ENCODE peak calls at places on chromosomes 1 and 21, in five cellular contexts. K is HepG2, Y is H1, Z is NT2/D1, X is GM12878. O is an unnamed sample.

GRCh38 chr1:201608635-201609395 is 69.9 kb downstream of the NAV1 start:
- DNase-seq in Y (no peak), X (no peak), K (no peak), Z (no peak), O (no peak)

GRCh38 chr1:248855580-248855979 is 3.3 kb downstream of the ZNF692 start:
- DNase-seq in Z (no peak), X (no peak), K (no peak), Y (no peak), O (no peak)

GRCh38 chr1:243407284-243408018 is 151.6 kb downstream of the SDCCAG8 start:
- DNase-seq in Y (no peak), Z (no peak), K (no peak), X (no peak), O (no peak)

GRCh38 chr1:12047120-12047876 is 15.8 kb upstream of the TNFRSF8 start:
- DNase-seq in Y (no peak), Z (no peak), X (peak), K (no peak), O (no peak)

GRCh38 chr1:63602629-63603028 is 9.4 kb downstream of the PGM1 start:
- DNase-seq in Y (no peak), K (no peak), Z (no peak), X (no peak), O (no peak)

GRCh38 chr21:44804762-44805161 is 3.1 kb upstream of the UBE2G2 start:
- DNase-seq in K (no peak), Y (no peak), X (no peak), Z (no peak), O (no peak)

GRCh38 chr1:109643385-109644230 is 12.3 kb upstream of the GSTM4 start:
- DNase-seq in Y (peak), K (peak), X (no peak), Z (peak), O (peak)

GRCh38 chr1:5232537-5232936 is 578.1 kb downstream of the AJAP1 start:
- DNase-seq in K (no peak), X (no peak), Z (no peak), Y (no peak), O (no peak)

GRCh38 chr21:42145569-42146250 is 73.2 kb upstream of the ABCG1 start:
- DNase-seq in Z (peak), Y (peak), K (peak), X (peak), O (peak)

GRCh38 chr21:31317688-31318087 is 26.4 kb downstream of the TIAM1 start:
- DNase-seq in Y (no peak), K (no peak), X (no peak), Z (no peak), O (no peak)

GRCh38 chr1:171226757-171227370 is 21.4 kb upstream of the FMO1 start:
- DNase-seq in Y (no peak), Z (peak), K (peak), X (peak), O (peak)

GRCh38 chr1:62318320-62318755 is 896 bp downstream of the KANK4 start:
- DNase-seq in X (no peak), Y (no peak), K (no peak), Z (no peak), O (no peak)

GRCh38 chr1:166300767-166301166 is 134.0 kb upstream of the FAM78B start:
- DNase-seq in X (no peak), Z (no peak), K (no peak), Y (no peak), O (no peak)

GRCh38 chr21:45993210-45994085 is 11.9 kb downstream of the COL6A1 start:
- DNase-seq in K (no peak), Y (no peak), X (no peak), Z (no peak), O (no peak)
- TF ChIP-seq SUZ12 in K (no peak), Y (no peak), X (no peak), Z (no peak), O (no peak)

DNA sequence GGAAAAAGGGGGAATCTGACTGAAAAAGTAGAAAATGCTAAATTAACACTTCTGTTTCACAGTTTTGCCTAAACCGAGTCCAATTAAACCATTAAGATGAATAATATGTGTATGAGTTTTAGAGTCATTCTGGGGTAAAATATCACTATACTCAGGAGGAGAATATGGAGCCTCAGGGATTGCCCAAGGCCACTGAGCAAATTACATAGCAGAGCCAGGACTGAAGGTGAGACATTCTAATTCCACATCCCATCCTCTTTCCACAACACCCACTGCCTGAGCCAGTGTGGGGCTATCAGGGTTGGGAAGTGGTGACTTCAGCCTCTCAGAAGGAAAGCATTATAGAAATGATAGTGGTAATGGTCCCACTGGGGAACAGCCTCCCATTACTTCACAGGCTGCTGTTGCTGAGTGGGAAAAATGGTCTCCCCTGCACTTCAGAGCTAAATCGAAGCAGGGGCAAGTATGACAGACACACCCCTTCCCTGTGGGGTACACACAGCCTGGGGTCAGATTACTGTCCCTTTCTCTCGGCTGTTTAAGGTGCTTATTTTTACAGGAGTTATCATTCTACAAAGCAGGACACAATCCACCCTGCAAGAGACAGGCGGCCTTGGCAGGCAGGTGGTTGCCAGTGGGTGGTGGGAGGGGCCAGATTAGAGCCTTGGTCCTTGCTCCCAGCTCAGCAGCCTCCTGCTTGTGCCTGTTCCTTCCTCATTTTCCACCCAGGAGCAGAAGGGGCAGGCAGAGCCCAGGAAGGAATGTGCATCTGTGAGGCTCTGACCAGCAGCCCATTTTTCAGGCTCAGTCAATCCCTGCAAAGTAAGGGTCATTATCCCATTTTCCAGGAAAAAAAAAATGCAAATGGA is 9.5 kb upstream of the BCAR3 start:
- DNase-seq in Y (no peak), X (no peak), K (no peak), Z (no peak), O (no peak)
- TF ChIP-seq SUZ12 in Y (no peak), X (no peak), K (no peak), Z (no peak), O (no peak)

DNA sequence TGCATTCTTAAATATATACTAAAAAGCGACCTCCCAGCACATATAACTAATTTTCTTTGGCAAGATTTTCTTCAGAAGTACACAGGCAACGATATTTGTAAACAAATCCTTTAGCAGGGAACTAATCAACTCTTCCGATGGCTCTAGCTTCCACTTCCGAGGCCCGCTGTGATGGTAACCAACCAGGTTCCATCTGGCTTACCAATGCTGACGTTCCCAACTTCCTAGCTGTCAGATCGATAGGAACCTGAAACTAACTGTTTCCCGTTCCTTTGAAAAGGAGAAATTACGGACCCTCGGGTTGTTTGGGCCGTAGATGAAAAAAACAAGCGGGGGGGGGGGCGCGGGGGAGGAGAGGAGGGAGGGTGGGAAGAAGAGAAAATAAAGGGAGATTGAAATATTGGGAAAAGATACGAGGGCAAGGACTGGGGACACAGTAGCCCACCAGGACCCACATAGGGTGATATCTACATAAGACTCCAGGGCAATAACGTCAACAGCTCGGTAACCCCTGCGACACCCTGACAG is 513 bp downstream of the GTF2B start:
- DNase-seq in Z (no peak), K (peak), Y (no peak), X (no peak), O (peak)
- TF ChIP-seq SUZ12 in Z (no peak), K (no peak), Y (no peak), X (no peak), O (no peak)

GRCh38 chr1:163082971-163083370 is 13.8 kb downstream of the RGS4 start:
- DNase-seq in Y (no peak), X (no peak), K (no peak), Z (no peak), O (no peak)
- TF ChIP-seq SUZ12 in Y (no peak), X (no peak), K (no peak), Z (no peak), O (no peak)

GRCh38 chr1:54934869-54935268 is 45.6 kb upstream of the TMEM61 start:
- DNase-seq in Y (no peak), K (peak), Z (no peak), X (no peak), O (no peak)
- TF ChIP-seq SUZ12 in Y (no peak), K (no peak), Z (no peak), X (no peak), O (no peak)

GRCh38 chr1:224434447-224435317 is at the start of gene WDR26:
- DNase-seq in Z (peak), Y (no peak), K (peak), X (peak), O (peak)
- TF ChIP-seq SUZ12 in Z (no peak), Y (no peak), K (no peak), X (no peak), O (no peak)

DNA sequence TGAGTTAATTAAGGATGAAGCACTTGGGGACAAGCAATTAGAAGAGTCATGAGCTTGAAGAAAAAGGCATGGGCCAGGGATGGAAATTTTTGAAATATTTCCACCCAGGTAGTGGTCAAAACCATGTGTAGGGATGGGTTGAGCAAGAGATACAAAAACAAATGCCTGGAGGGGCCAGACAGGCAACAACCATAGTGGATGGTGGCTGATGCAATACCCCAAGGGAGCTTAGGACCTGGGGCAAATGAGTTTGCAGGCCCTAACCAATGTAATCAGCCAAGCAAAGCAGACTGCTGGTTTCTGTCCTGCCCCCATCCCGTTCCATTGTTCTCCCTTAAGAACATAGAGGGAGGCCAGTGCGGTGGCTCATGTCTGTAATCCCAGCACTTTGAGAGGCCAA is 119.1 kb upstream of the FGGY start:
- DNase-seq in Z (no peak), K (no peak), Y (no peak), X (no peak), O (no peak)
- TF ChIP-seq SUZ12 in Z (no peak), K (no peak), Y (no peak), X (no peak), O (no peak)

GRCh38 chr1:168825129-168825528 is 96.1 kb upstream of the DPT start:
- DNase-seq in Y (no peak), K (no peak), Z (no peak), X (no peak), O (no peak)
- TF ChIP-seq SUZ12 in Y (no peak), K (no peak), Z (no peak), X (no peak), O (no peak)

GRCh38 chr1:204979306-204979705 is 63.7 kb upstream of the CNTN2 start:
- DNase-seq in X (no peak), K (no peak), Z (no peak), Y (no peak), O (no peak)

GRCh38 chr1:204975568-204976235 is 67.3 kb upstream of the CNTN2 start:
- DNase-seq in X (no peak), Z (peak), Y (peak), K (peak), O (peak)

GRCh38 chr1:204978782-204979181 is 64.2 kb upstream of the CNTN2 start:
- DNase-seq in Z (no peak), K (no peak), Y (no peak), X (no peak), O (no peak)

GRCh38 chr1:204976666-204977065 is 66.3 kb upstream of the CNTN2 start:
- DNase-seq in Y (no peak), X (no peak), K (no peak), Z (no peak), O (no peak)

GRCh38 chr1:204977327-204977726 is 65.7 kb upstream of the CNTN2 start:
- DNase-seq in K (no peak), X (no peak), Z (no peak), Y (no peak), O (no peak)
- TF ChIP-seq SUZ12 in K (no peak), X (no peak), Z (no peak), Y (no peak), O (no peak)

DNA sequence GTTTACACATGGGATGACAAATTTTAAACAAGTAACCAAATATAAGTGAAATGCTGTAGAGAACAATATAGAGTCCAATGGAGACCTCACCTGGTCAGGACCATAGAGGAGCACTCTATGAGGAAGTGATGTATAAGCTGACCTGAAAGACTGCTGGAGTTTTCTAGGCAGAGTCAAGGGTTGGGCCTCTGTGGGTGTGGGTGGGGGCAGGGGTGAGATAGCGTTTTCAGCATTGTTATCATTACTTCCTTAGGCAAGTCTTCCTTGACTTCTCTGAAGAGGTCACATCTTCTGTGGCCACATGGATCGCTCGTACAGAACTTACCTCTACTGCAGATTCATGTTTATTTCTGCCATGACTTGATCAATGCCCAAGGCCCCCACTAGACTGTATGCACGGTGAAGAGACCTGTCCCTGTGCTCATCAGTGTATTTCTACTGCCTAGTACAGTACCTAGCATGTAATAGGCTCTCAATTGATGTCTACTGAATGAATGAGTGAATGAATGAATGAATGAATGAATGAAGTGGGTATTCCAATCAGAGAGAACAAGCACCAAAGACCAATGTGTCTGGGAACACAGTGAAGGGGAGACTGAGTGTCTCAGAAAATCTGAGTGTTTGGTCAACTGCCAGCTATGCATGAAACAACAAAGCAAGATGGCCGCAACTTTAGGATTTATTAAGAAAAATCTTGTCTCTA is 116.5 kb downstream of the RNF220 start:
- DNase-seq in K (no peak), X (no peak), Z (no peak), Y (no peak), O (no peak)
- TF ChIP-seq SUZ12 in K (no peak), X (no peak), Z (no peak), Y (no peak), O (no peak)